ENCODE peak calls at places on chromosomes 11 and 22, in eight cellular contexts. D, P, U, L, M, H, S and Y are unnamed samples. For H3K36me3, the result is how much of the 10 kb centered on the place peaks cover.

GRCh38 chr11:64799256-64799924 is 3.6 kb downstream of the MAP4K2 start:
- DNase-seq in D (no peak), P (no peak), U (no peak), L (no peak), M (no peak), H (no peak), S (no peak), Y (no peak)

GRCh38 chr11:48207881-48208280 is 8.7 kb upstream of the OR4B1 start:
- DNase-seq in D (no peak), P (no peak), U (no peak), L (no peak), M (no peak), H (no peak), S (no peak), Y (no peak)

GRCh38 chr11:15941206-15941770 is 415.1 kb downstream of the SOX6 start:
- DNase-seq in D (no peak), P (no peak), U (no peak), L (peak), M (no peak), H (peak), S (peak), Y (no peak)

GRCh38 chr11:111977141-111978027 is 40.2 kb downstream of the DIXDC1 start:
- DNase-seq in D (peak), P (no peak), U (peak), L (peak), M (no peak), H (no peak), S (peak), Y (peak)

GRCh38 chr11:115244314-115244713 is 259.9 kb downstream of the CADM1 start:
- DNase-seq in D (no peak), P (no peak), U (no peak), L (no peak), M (no peak), H (no peak), S (no peak), Y (no peak)

GRCh38 chr11:119016216-119017009 is 1.7 kb downstream of the RPS25 start:
- DNase-seq in D (no peak), P (no peak), U (no peak), L (no peak), M (no peak), H (no peak), S (peak), Y (no peak)

GRCh38 chr22:38570841-38571364 is 920 bp upstream of the DMC1 start:
- DNase-seq in D (peak), P (peak), U (peak), L (peak), M (no peak), H (no peak), S (peak), Y (peak)

GRCh38 chr22:43627485-43628252 is 184.4 kb downstream of the EFCAB6 start:
- DNase-seq in D (no peak), P (no peak), U (no peak), L (no peak), M (no peak), H (no peak), S (no peak), Y (no peak)

GRCh38 chr22:29208879-29209623 is 3.4 kb downstream of the EMID1 start:
- DNase-seq in D (peak), P (no peak), U (no peak), L (peak), M (no peak), H (no peak), S (peak), Y (peak)

GRCh38 chr11:124801636-124802312 is 1.6 kb upstream of the MSANTD2 start:
- DNase-seq in D (no peak), P (no peak), U (no peak), L (no peak), M (no peak), H (no peak), S (no peak), Y (no peak)

GRCh38 chr11:46594383-46594718 is 528 bp upstream of the AMBRA1 start:
- DNase-seq in D (no peak), P (no peak), U (no peak), L (no peak), M (no peak), H (no peak), S (no peak), Y (no peak)

GRCh38 chr22:35335936-35336781 is 36.5 kb downstream of the TOM1 start:
- DNase-seq in D (peak), P (no peak), U (no peak), L (peak), M (no peak), H (no peak), S (no peak), Y (no peak)

GRCh38 chr22:24871611-24872205 is 65.7 kb downstream of the SGSM1 start:
- DNase-seq in D (no peak), P (no peak), U (no peak), L (no peak), M (no peak), H (no peak), S (no peak), Y (no peak)

GRCh38 chr11:104690243-104690642 is 208.0 kb downstream of the CASP12 start:
- DNase-seq in D (no peak), P (no peak), U (no peak), L (no peak), M (no peak), H (no peak), S (no peak), Y (no peak)
- TF ChIP-seq POLR2AphosphoS5 in D (no peak), P (no peak), U (no peak), L (no peak), M (no peak), H (no peak), S (no peak), Y (no peak)

GRCh38 chr11:43933608-43934358 is 8.7 kb upstream of the C11orf96 start:
- DNase-seq in D (no peak), P (no peak), U (no peak), L (no peak), M (no peak), H (no peak), S (no peak), Y (peak)

GRCh38 chr11:43934359-43935130 is 7.9 kb upstream of the C11orf96 start:
- DNase-seq in D (no peak), P (no peak), U (no peak), L (no peak), M (no peak), H (no peak), S (no peak), Y (peak)

GRCh38 chr11:43933226-43933607 is 9.2 kb upstream of the C11orf96 start:
- DNase-seq in D (no peak), P (no peak), U (no peak), L (no peak), M (no peak), H (no peak), S (no peak), Y (no peak)

GRCh38 chr11:43930868-43931716 is 11.3 kb upstream of the C11orf96 start:
- DNase-seq in D (no peak), P (no peak), U (no peak), L (no peak), M (no peak), H (no peak), S (no peak), Y (no peak)

GRCh38 chr11:43931717-43932039 is 10.8 kb upstream of the C11orf96 start:
- DNase-seq in D (no peak), P (no peak), U (no peak), L (no peak), M (no peak), H (no peak), S (no peak), Y (no peak)
- H3K27ac ChIP-seq in D (no peak), P (no peak), U (no peak), L (no peak), M (no peak), H (no peak), S (no peak), Y (no peak)

GRCh38 chr11:134200688-134201087 is 23.1 kb downstream of the NCAPD3 start:
- DNase-seq in D (no peak), P (no peak), U (no peak), L (no peak), M (no peak), H (no peak), S (no peak), Y (no peak)
- H3K36me3 ChIP-seq in D (half or more), P (half or more), U (under half), L (under half), M (half or more), H (half or more), S (half or more), Y (half or more)

GRCh38 chr11:86955674-86956522 is 703 bp upstream of the FZD4 start:
- DNase-seq in D (peak), P (peak), U (peak), L (peak), M (no peak), H (no peak), S (peak), Y (peak)
- TF ChIP-seq POLR2AphosphoS5 in D (peak), P (peak), U (peak), L (peak), M (no peak), H (peak), S (peak), Y (no peak)